ENCODE peak calls at places on chromosome 14, in ten cellular contexts. I is MM.1S; O is posterior cingulate gyrus; W is fibroblast of pulmonary artery; Y is naive thymus-derived CD8-positive, alpha-beta T cell; Q is cardiac fibroblast; D is AG08395; R is hippocampal formation; Z is GM19239; T is activated T-helper 1 cell treated with anti-CD3 and anti-CD28 coated beads, Interleukin-2, amount 50 U/mL, for 16 hours. F is an unnamed sample.

GRCh38 chr14:90275455-90275814 is 19.1 kb downstream of the PSMC1 start:
- DNase-seq in Y (no peak), R (no peak), Q (no peak), D (no peak), T (no peak), Z (no peak), I (no peak), O (no peak), W (no peak), F (no peak)

GRCh38 chr14:90300649-90301048 is 31.1 kb downstream of the NRDE2 start:
- DNase-seq in Q (peak), T (no peak), O (no peak), Z (no peak), W (peak), Y (no peak), I (no peak), R (no peak), D (peak), F (no peak)

GRCh38 chr14:58832010-58832409 is 194.2 kb downstream of the DACT1 start:
- DNase-seq in I (no peak), Y (no peak), Q (no peak), R (no peak), Z (no peak), O (no peak), D (no peak), W (no peak), T (no peak), F (no peak)

GRCh38 chr14:75479770-75480600 is 42.3 kb upstream of the BATF start:
- DNase-seq in I (no peak), D (no peak), Q (no peak), Z (peak), O (no peak), R (no peak), Y (no peak), T (no peak), W (no peak), F (peak)

GRCh38 chr14:59939828-59940227 is 19.9 kb downstream of the LRRC9 start:
- DNase-seq in D (no peak), W (no peak), T (no peak), R (no peak), Q (no peak), O (no peak), Y (no peak), I (no peak), Z (no peak), F (no peak)

GRCh38 chr14:42437809-42438208 is 831.1 kb downstream of the LRFN5 start:
- DNase-seq in O (no peak), Q (no peak), D (no peak), I (no peak), R (no peak), Y (no peak), T (no peak), Z (no peak), W (no peak), F (no peak)

GRCh38 chr14:53711205-53711604 is 245.4 kb downstream of the BMP4 start:
- DNase-seq in Y (no peak), I (no peak), O (no peak), R (no peak), D (no peak), Q (no peak), Z (no peak), W (no peak), T (no peak), F (no peak)

GRCh38 chr14:103395245-103395644 is 10.0 kb downstream of the MARK3 start:
- DNase-seq in T (no peak), R (no peak), Z (no peak), I (no peak), Y (peak), D (peak), W (no peak), Q (no peak), O (no peak), F (no peak)

GRCh38 chr14:99196310-99196650 is 75.7 kb downstream of the BCL11B start:
- DNase-seq in W (no peak), D (no peak), Q (no peak), Z (no peak), T (no peak), R (no peak), O (no peak), I (no peak), Y (no peak), F (no peak)

F was measured in GM18507.